ENCODE peak calls at places on chromosomes 12 and 14, in five cellular contexts. F, U, X, T and Y are unnamed samples.
A peak's percentile ranks its signal among the peaks of the same experiment; 100 is the strongest.

GRCh38 chr12:93773122-93773871 is 96.1 kb downstream of the CRADD start:
- DNase-seq in F (no peak), U (no peak), X (no peak), T (no peak), Y (no peak)

GRCh38 chr12:125152463-125152862 is 87.2 kb downstream of the AACS start:
- DNase-seq in F (no peak), U (no peak), X (no peak), T (no peak), Y (no peak)

GRCh38 chr14:30551460-30551859 is 7.5 kb upstream of the G2E3 start:
- DNase-seq in F (no peak), U (no peak), X (no peak), T (no peak), Y (no peak)

GRCh38 chr12:8823565-8824300 is 1.3 kb downstream of the A2ML1 start:
- DNase-seq in F (no peak), U (peak; percentile 46), X (no peak), T (no peak), Y (no peak)

GRCh38 chr14:96903444-96904023 is 106.4 kb downstream of the VRK1 start:
- DNase-seq in F (no peak), U (no peak), X (no peak), T (no peak), Y (no peak)

GRCh38 chr12:105414088-105414487 is 83.6 kb downstream of the C12orf75 start:
- DNase-seq in F (no peak), U (no peak), X (no peak), T (no peak), Y (no peak)

GRCh38 chr12:96036765-96037455 is 1.5 kb upstream of the LTA4H start:
- DNase-seq in F (no peak), U (no peak), X (no peak), T (no peak), Y (no peak)

GRCh38 chr12:122111070-122111750 is 32.7 kb downstream of the MLXIP start:
- DNase-seq in F (peak; percentile 71), U (no peak), X (no peak), T (no peak), Y (no peak)

GRCh38 chr12:127820846-127821245 is 446.1 kb upstream of the TMEM132C start:
- DNase-seq in F (no peak), U (no peak), X (no peak), T (no peak), Y (no peak)

GRCh38 chr12:31215521-31216232 is 110.3 kb downstream of the SINHCAF start:
- DNase-seq in F (no peak), U (no peak), X (peak; percentile 48), T (no peak), Y (no peak)

GRCh38 chr14:33454022-33454645 is 496.7 kb downstream of the EGLN3 start:
- DNase-seq in F (no peak), U (no peak), X (no peak), T (no peak), Y (no peak)

GRCh38 chr14:37594916-37595808 is at the start of the genes FOXA1 and TTC6:
- DNase-seq in F (peak; percentile 65), U (no peak), X (no peak), T (peak; percentile 83), Y (no peak)

GRCh38 chr14:65879218-65880009 is 466.9 kb downstream of the FUT8 start:
- DNase-seq in F (no peak), U (no peak), X (no peak), T (no peak), Y (no peak)
- H3K4me1 ChIP-seq in F (no peaks in the 10 kb centered on the region), U (no peaks in the 10 kb centered on the region), X (no peaks in the 10 kb centered on the region), T (no peaks in the 10 kb centered on the region), Y (no peaks in the 10 kb centered on the region)

DNA sequence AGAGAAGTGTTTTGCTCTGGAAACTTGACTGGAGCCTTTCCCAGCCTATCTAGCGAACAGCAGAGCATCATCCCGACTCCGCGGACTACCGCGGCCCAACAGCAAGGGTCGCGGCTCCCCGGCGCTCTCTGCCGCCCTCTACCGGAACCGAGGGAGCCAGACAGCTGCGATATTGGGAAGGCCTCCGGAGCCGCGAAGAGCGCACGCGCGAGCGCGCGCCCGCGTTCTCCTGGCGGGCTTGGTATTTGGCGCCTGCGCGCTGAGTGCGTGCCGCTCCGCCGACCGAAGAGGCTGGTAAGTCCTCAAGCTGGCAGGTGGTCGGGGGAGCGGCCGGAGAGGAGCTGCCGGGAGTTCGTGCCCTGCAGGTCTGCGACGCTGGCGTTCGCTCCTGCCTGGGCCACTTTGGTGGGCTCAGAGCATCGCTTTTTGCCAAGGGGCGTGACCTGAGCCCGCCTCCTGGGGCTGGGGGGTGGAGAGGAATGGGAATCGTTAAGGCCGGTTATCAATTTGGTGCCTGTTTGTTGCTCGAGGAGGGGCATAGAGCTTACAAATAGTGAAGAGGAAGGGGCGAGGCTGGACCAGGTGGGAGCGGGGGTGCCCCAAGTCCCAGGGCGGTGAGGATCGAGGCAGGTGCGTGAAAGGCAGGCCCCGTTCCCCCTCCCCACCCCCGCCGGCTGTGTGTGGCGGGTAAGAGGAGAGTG is at the start of gene TMEM106C:
- DNase-seq in F (peak; percentile 94), U (peak; percentile 97), X (peak; percentile 95), T (peak; percentile 94), Y (peak; percentile 91)
- TF ChIP-seq EP300 in F (no peak), U (no peak), X (no peak), T (no peak), Y (no peak)

GRCh38 chr14:99632410-99633035 is 12.4 kb upstream of the HHIPL1 start:
- DNase-seq in F (no peak), U (no peak), X (no peak), T (no peak), Y (no peak)
- H3K4me1 ChIP-seq in F (no peaks in the 10 kb centered on the region), U (peaks cover 1% of the 10 kb centered on the region), X (no peaks in the 10 kb centered on the region), T (peaks cover 8% of the 10 kb centered on the region), Y (peaks cover 8% of the 10 kb centered on the region)

GRCh38 chr14:68145036-68145435 is 325.5 kb downstream of the RAD51B start:
- DNase-seq in F (peak; percentile 55), U (no peak), X (no peak), T (no peak), Y (no peak)
- TF ChIP-seq EP300 in F (no peak), U (no peak), X (no peak), T (no peak), Y (no peak)